ENCODE peak calls at places on chromosomes 3 and 15, in five cellular contexts. Z is CD4-positive, alpha-beta memory T cell; C is fibroblast of gingiva; B is midbrain; S is ACHN. J is an unnamed sample.

GRCh38 chr3:55639143-55639542 is 152.0 kb upstream of the WNT5A start:
- DNase-seq in Z (no peak), C (no peak), B (no peak), S (no peak), J (no peak)

GRCh38 chr3:69161587-69162196 is 39.3 kb upstream of the LMOD3 start:
- DNase-seq in Z (peak; percentile 52), C (peak; percentile 42), B (peak; percentile 80), S (peak; percentile 49), J (peak; percentile 79)

GRCh38 chr3:10169000-10169496 is 4.3 kb downstream of the IRAK2 start:
- DNase-seq in Z (no peak), C (no peak), B (no peak), S (peak; percentile 63), J (no peak)

GRCh38 chr3:149462653-149463052 is 11.8 kb upstream of the TM4SF4 start:
- DNase-seq in Z (no peak), C (peak; percentile 34), B (no peak), S (no peak), J (no peak)

GRCh38 chr3:17562845-17563244 is 179.6 kb downstream of the TBC1D5 start:
- DNase-seq in Z (no peak), C (no peak), B (no peak), S (no peak), J (no peak)

GRCh38 chr15:64842986-64843561 is 1.4 kb downstream of the PLEKHO2 start:
- DNase-seq in Z (no peak), C (peak; percentile 51), B (no peak), S (no peak), J (no peak)

GRCh38 chr15:57198654-57199241 is 177.6 kb upstream of the CGNL1 start:
- DNase-seq in Z (no peak), C (no peak), B (no peak), S (no peak), J (peak; percentile 20)

GRCh38 chr3:160473233-160473632 is 23.6 kb upstream of the TRIM59 start:
- DNase-seq in Z (no peak), C (no peak), B (no peak), S (no peak), J (no peak)

GRCh38 chr15:35139822-35140221 is 54.7 kb upstream of the NANOGP8 start:
- DNase-seq in Z (no peak), C (no peak), B (no peak), S (no peak), J (no peak)

GRCh38 chr15:72117448-72117697 is 577 bp downstream of the MYO9A start:
- DNase-seq in Z (peak; percentile 58), C (peak; percentile 84), B (peak; percentile 60), S (peak; percentile 80), J (peak; percentile 25)

GRCh38 chr15:34993877-34994276 is 5.8 kb upstream of the ZNF770 start:
- DNase-seq in Z (no peak), C (no peak), B (no peak), S (no peak), J (no peak)

GRCh38 chr15:36626984-36627383 is 47.6 kb downstream of the CDIN1 start:
- DNase-seq in Z (no peak), C (no peak), B (no peak), S (no peak), J (no peak)

GRCh38 chr15:70528270-70528706 is 235.1 kb downstream of the UACA start:
- DNase-seq in Z (peak; percentile 80), C (no peak), B (no peak), S (peak; percentile 42), J (peak; percentile 30)

GRCh38 chr3:12707425-12707824 is 43.5 kb upstream of the RAF1 start:
- DNase-seq in Z (no peak), C (peak; percentile 26), B (no peak), S (no peak), J (no peak)

GRCh38 chr3:13647314-13648059 is 98.6 kb downstream of the FBLN2 start:
- DNase-seq in Z (no peak), C (peak; percentile 25), B (no peak), S (no peak), J (no peak)

GRCh38 chr3:102699104-102699818 is 264.4 kb downstream of the ZPLD1 start:
- DNase-seq in Z (no peak), C (no peak), B (no peak), S (no peak), J (no peak)

J was measured in pons.